ENCODE peak calls at places on chromosomes 3 and 15, in six cellular contexts. G is NCI-H1092; F is activated T-cell treated with anti-CD3 and anti-CD28 coated beads, Interleukin-2, amount 50 U/mL, for 4 hours; V is SHP77 treated with DMSO at 0.1 percent for 48 hours; W is stimulated activated naive B cell treated with anti-CD40 and anti-IgM and Interleukin-4, amounts not matched to agents 10 μg/mL and 1 μg/mL and 100 μg/mL, for 72 hours; H is ELR. E is an unnamed sample.

GRCh38 chr15:60374628-60375081 is 23.1 kb downstream of the ANXA2 start:
- DNase-seq in F (no peak), V (peak; percentile 71), W (no peak), G (peak; percentile 85), H (peak; percentile 99), E (no peak)

GRCh38 chr15:58669108-58669507 is 80.4 kb downstream of the ADAM10 start:
- DNase-seq in G (no peak), F (no peak), H (no peak), W (no peak), V (no peak), E (no peak)

GRCh38 chr3:59084598-59084997 is 34.8 kb upstream of the CFAP20DC start:
- DNase-seq in V (no peak), H (no peak), F (no peak), W (no peak), G (no peak), E (no peak)

GRCh38 chr15:37425541-37425940 is 325.2 kb upstream of the MEIS2 start:
- DNase-seq in H (peak; percentile 39), V (no peak), G (no peak), F (no peak), W (no peak), E (no peak)

GRCh38 chr3:43923101-43923979 is 232.6 kb downstream of the ABHD5 start:
- DNase-seq in H (no peak), G (peak; percentile 32), F (no peak), V (peak; percentile 70), W (no peak), E (no peak)

GRCh38 chr15:51281368-51281967 is 56.9 kb downstream of the CYP19A1 start:
- DNase-seq in H (peak; percentile 60), F (no peak), W (peak; percentile 29), V (peak; percentile 26), G (no peak), E (no peak)

GRCh38 chr3:20240154-20240883 is 54.3 kb upstream of the SGO1 start:
- DNase-seq in F (no peak), H (no peak), G (no peak), W (no peak), V (no peak), E (no peak)

GRCh38 chr3:39138804-39139415 is 14.5 kb downstream of the CSRNP1 start:
- DNase-seq in V (no peak), G (no peak), H (no peak), W (no peak), F (no peak), E (no peak)

GRCh38 chr15:55221090-55222011 is 24.6 kb upstream of the RSL24D1 start:
- DNase-seq in H (peak; percentile 89), F (no peak), V (no peak), W (peak; percentile 62), G (no peak), E (no peak)

GRCh38 chr3:147773236-147773635 is 364.1 kb downstream of the ZIC1 start:
- DNase-seq in G (no peak), H (no peak), V (no peak), F (no peak), W (no peak), E (no peak)

GRCh38 chr3:16608816-16609215 is 3.6 kb upstream of the DAZL start:
- DNase-seq in H (no peak), F (no peak), G (no peak), V (no peak), W (no peak), E (no peak)

GRCh38 chr3:7392206-7392605 is 531.3 kb downstream of the GRM7 start:
- DNase-seq in F (no peak), V (no peak), H (no peak), W (no peak), G (no peak), E (no peak)

GRCh38 chr3:121592856-121593702 is at the start of gene FBXO40:
- DNase-seq in H (no peak), V (peak; percentile 43), F (no peak), W (no peak), G (no peak), E (peak; percentile 99)

GRCh38 chr3:195147649-195148121 is 123.3 kb downstream of the XXYLT1 start:
- DNase-seq in V (no peak), W (peak; percentile 63), G (no peak), F (no peak), H (peak; percentile 40), E (no peak)

GRCh38 chr15:73872370-73872769 is 994 bp upstream of the TBC1D21 start:
- DNase-seq in F (no peak), V (no peak), H (peak; percentile 60), W (no peak), G (no peak), E (no peak)

GRCh38 chr15:45534821-45535220 is 12.3 kb upstream of the SLC30A4 start:
- DNase-seq in W (no peak), H (no peak), F (no peak), G (no peak), V (no peak), E (no peak)

GRCh38 chr15:80208758-80209734 is 43.0 kb downstream of the CTXND1 start:
- DNase-seq in F (no peak), W (no peak), G (no peak), H (no peak), V (no peak), E (no peak)

GRCh38 chr15:78325092-78325843 is 14.9 kb upstream of the CRABP1 start:
- DNase-seq in H (peak; percentile 21), F (no peak), G (no peak), W (no peak), V (no peak), E (no peak)

GRCh38 chr3:173732237-173732636 is 334.7 kb downstream of the NLGN1 start:
- DNase-seq in W (no peak), V (no peak), F (no peak), H (peak; percentile 52), G (no peak), E (no peak)

GRCh38 chr3:187954486-187955075 is 199.4 kb upstream of the LPP start:
- DNase-seq in H (peak; percentile 90), F (no peak), G (no peak), W (no peak), V (no peak), E (no peak)

GRCh38 chr15:99442268-99442897 is 123.4 kb upstream of the MEF2A start:
- DNase-seq in G (no peak), V (no peak), F (no peak), W (no peak), H (peak; percentile 66), E (no peak)

GRCh38 chr3:157247391-157247790 is 87.4 kb upstream of the CCNL1 start:
- DNase-seq in V (no peak), G (no peak), F (no peak), W (no peak), H (no peak), E (no peak)

GRCh38 chr3:48155122-48155521 is 33.1 kb downstream of the CDC25A start:
- DNase-seq in F (no peak), V (no peak), H (peak; percentile 92), W (no peak), G (no peak), E (no peak)

GRCh38 chr15:39404767-39405173 is 176.1 kb upstream of the THBS1 start:
- DNase-seq in F (no peak), G (no peak), W (no peak), V (no peak), H (peak; percentile 98), E (no peak)

GRCh38 chr15:66112388-66112787 is 141.2 kb downstream of the MEGF11 start:
- DNase-seq in V (no peak), F (no peak), H (no peak), W (no peak), G (no peak), E (no peak)

GRCh38 chr15:74196175-74196574 is 6.4 kb downstream of the STRA6 start:
- DNase-seq in G (no peak), H (peak; percentile 90), W (no peak), V (no peak), F (no peak), E (no peak)

GRCh38 chr3:6351752-6352151 is 509.2 kb upstream of the GRM7 start:
- DNase-seq in W (no peak), V (no peak), F (no peak), G (no peak), H (no peak), E (no peak)

GRCh38 chr15:35243758-35244157 is 158.7 kb upstream of the NANOGP8 start:
- DNase-seq in W (no peak), V (no peak), G (no peak), H (peak; percentile 36), F (no peak), E (no peak)

GRCh38 chr3:113531826-113532697 is at the start of gene SIDT1:
- DNase-seq in F (peak; percentile 60), H (peak; percentile 47), W (peak; percentile 76), V (no peak), G (peak; percentile 6), E (no peak)

GRCh38 chr15:72285402-72285801 is 13.0 kb upstream of the PARP6 start:
- DNase-seq in G (no peak), F (no peak), W (no peak), H (no peak), V (no peak), E (no peak)

GRCh38 chr3:10262027-10262426 is 13.8 kb downstream of the TATDN2 start:
- DNase-seq in V (no peak), F (no peak), W (no peak), G (no peak), H (no peak), E (no peak)